ENCODE peak calls at places on chromosomes 4 and X, in five cellular contexts. One of them, this sample, is unnamed.
A peak's percentile ranks its signal among the peaks of the same experiment; 100 is the strongest.

GRCh38 chr4:36187723-36188333 is 56.5 kb downstream of the ARAP2 start:
- DNase-seq in fibroblast of lung: peak; percentile 38
- DNase-seq in GM23248: peak; percentile 17
- DNase-seq in K562: no peak
- DNase-seq in HCT116: peak; percentile 3
- DNase-seq in this sample: peak; percentile 47

GRCh38 chrX:149060921-149061320 is 444.2 kb downstream of the IDS start:
- DNase-seq in fibroblast of lung: peak; percentile 88
- DNase-seq in K562: no peak
- DNase-seq in HCT116: no peak
- DNase-seq in GM23248: peak; percentile 57
- DNase-seq in this sample: no peak

GRCh38 chrX:32877592-32877991 is 333.8 kb downstream of the DMD start:
- DNase-seq in K562: no peak
- DNase-seq in fibroblast of lung: no peak
- DNase-seq in HCT116: no peak
- DNase-seq in GM23248: no peak
- DNase-seq in this sample: peak; percentile 1

GRCh38 chrX:150223176-150224015 is 139.7 kb upstream of the MAMLD1 start:
- DNase-seq in HCT116: no peak
- DNase-seq in K562: no peak
- DNase-seq in GM23248: no peak
- DNase-seq in fibroblast of lung: no peak
- DNase-seq in this sample: no peak

GRCh38 chrX:103793541-103793932 is 16.9 kb downstream of the PLP1 start:
- DNase-seq in GM23248: peak; percentile 20
- DNase-seq in HCT116: no peak
- DNase-seq in fibroblast of lung: peak; percentile 15
- DNase-seq in K562: no peak
- DNase-seq in this sample: no peak

GRCh38 chr4:16082424-16083216 is 1.2 kb downstream of the PROM1 start:
- DNase-seq in GM23248: peak; percentile 25
- DNase-seq in HCT116: no peak
- DNase-seq in fibroblast of lung: peak; percentile 46
- DNase-seq in K562: no peak
- DNase-seq in this sample: no peak

GRCh38 chrX:39242187-39242586 is 440.9 kb downstream of the MID1IP1 start:
- DNase-seq in GM23248: peak; percentile 21
- DNase-seq in K562: peak; percentile 56
- DNase-seq in fibroblast of lung: peak; percentile 2
- DNase-seq in HCT116: peak; percentile 12
- DNase-seq in this sample: peak; percentile 59

GRCh38 chr4:139015269-139015947 is at the start of gene NOCT:
- DNase-seq in fibroblast of lung: peak; percentile 92
- DNase-seq in K562: peak; percentile 92
- DNase-seq in GM23248: peak; percentile 98
- DNase-seq in HCT116: peak; percentile 82
- DNase-seq in this sample: peak; percentile 84

GRCh38 chr4:182448281-182449151 is 205.3 kb downstream of the TENM3 start:
- DNase-seq in K562: peak; percentile 66
- DNase-seq in fibroblast of lung: peak; percentile 96
- DNase-seq in GM23248: peak; percentile 90
- DNase-seq in HCT116: peak; percentile 59
- DNase-seq in this sample: peak; percentile 82

GRCh38 chr4:8614365-8615193 is 22.0 kb downstream of the CPZ start:
- DNase-seq in fibroblast of lung: no peak
- DNase-seq in HCT116: no peak
- DNase-seq in K562: no peak
- DNase-seq in GM23248: no peak
- DNase-seq in this sample: no peak

GRCh38 chr4:154529737-154530136 is 20.5 kb downstream of the PLRG1 start:
- DNase-seq in K562: no peak
- DNase-seq in HCT116: no peak
- DNase-seq in GM23248: no peak
- DNase-seq in fibroblast of lung: peak; percentile 45
- DNase-seq in this sample: no peak

GRCh38 chr4:94406668-94407437 is 44.9 kb upstream of the PDLIM5 start:
- DNase-seq in GM23248: peak; percentile 84
- DNase-seq in K562: peak; percentile 88
- DNase-seq in fibroblast of lung: peak; percentile 78
- DNase-seq in HCT116: peak; percentile 73
- DNase-seq in this sample: peak; percentile 85

GRCh38 chr4:147586637-147587036 is 30.6 kb upstream of the TMEM184C start:
- DNase-seq in GM23248: no peak
- DNase-seq in K562: no peak
- DNase-seq in HCT116: no peak
- DNase-seq in fibroblast of lung: no peak
- DNase-seq in this sample: no peak

GRCh38 chrX:154352012-154352401 is 22.4 kb downstream of the FLNA start:
- DNase-seq in K562: no peak
- DNase-seq in fibroblast of lung: no peak
- DNase-seq in HCT116: no peak
- DNase-seq in GM23248: no peak
- DNase-seq in this sample: no peak

GRCh38 chr4:1567519-1567807 is 116.7 kb downstream of the FAM53A start:
- DNase-seq in fibroblast of lung: no peak
- DNase-seq in GM23248: no peak
- DNase-seq in K562: no peak
- DNase-seq in HCT116: no peak
- DNase-seq in this sample: no peak

GRCh38 chrX:45843518-45843917 is 642.8 kb upstream of the DIPK2B start:
- DNase-seq in GM23248: peak; percentile 16
- DNase-seq in HCT116: no peak
- DNase-seq in K562: no peak
- DNase-seq in fibroblast of lung: no peak
- DNase-seq in this sample: peak; percentile 45

GRCh38 chrX:9368262-9368661 is 96.6 kb upstream of the TBL1X start:
- DNase-seq in fibroblast of lung: no peak
- DNase-seq in HCT116: no peak
- DNase-seq in K562: no peak
- DNase-seq in GM23248: no peak
- DNase-seq in this sample: no peak

GRCh38 chr4:113686950-113687718 is 74.4 kb downstream of the CAMK2D start:
- DNase-seq in K562: no peak
- DNase-seq in GM23248: peak; percentile 17
- DNase-seq in HCT116: no peak
- DNase-seq in fibroblast of lung: peak; percentile 88
- DNase-seq in this sample: no peak

GRCh38 chrX:1667566-1667965 is 52.7 kb downstream of the ASMT start:
- DNase-seq in HCT116: no peak
- DNase-seq in GM23248: no peak
- DNase-seq in fibroblast of lung: no peak
- DNase-seq in K562: no peak
- DNase-seq in this sample: no peak

GRCh38 chrX:134671207-134671750 is 13.0 kb upstream of the PLAC1 start:
- DNase-seq in HCT116: no peak
- DNase-seq in GM23248: no peak
- DNase-seq in K562: no peak
- DNase-seq in fibroblast of lung: peak; percentile 35
- DNase-seq in this sample: peak; percentile 55

GRCh38 chr4:17173300-17173699 is 274.9 kb upstream of the LDB2 start:
- DNase-seq in GM23248: no peak
- DNase-seq in HCT116: no peak
- DNase-seq in K562: peak; percentile 8
- DNase-seq in fibroblast of lung: no peak
- DNase-seq in this sample: no peak

GRCh38 chrX:129842510-129843208 is 1.0 kb downstream of the ZDHHC9 start:
- DNase-seq in GM23248: peak; percentile 72
- DNase-seq in K562: peak; percentile 23
- DNase-seq in fibroblast of lung: peak; percentile 55
- DNase-seq in HCT116: no peak
- DNase-seq in this sample: peak; percentile 55

GRCh38 chrX:110081740-110082139 is 78.8 kb downstream of the TMEM164 start:
- DNase-seq in GM23248: no peak
- DNase-seq in HCT116: no peak
- DNase-seq in fibroblast of lung: peak; percentile 61
- DNase-seq in K562: no peak
- DNase-seq in this sample: peak; percentile 3

GRCh38 chr4:26173619-26174018 is 147.2 kb upstream of the RBPJ start:
- DNase-seq in K562: no peak
- DNase-seq in fibroblast of lung: peak; percentile 72
- DNase-seq in GM23248: no peak
- DNase-seq in HCT116: no peak
- DNase-seq in this sample: no peak

GRCh38 chr4:39502034-39502658 is 25.1 kb downstream of the UGDH start:
- DNase-seq in HCT116: no peak
- DNase-seq in fibroblast of lung: peak; percentile 88
- DNase-seq in GM23248: peak; percentile 92
- DNase-seq in K562: no peak
- DNase-seq in this sample: peak; percentile 49

GRCh38 chrX:114905251-114905650 is 112.2 kb downstream of the IL13RA2 start:
- DNase-seq in fibroblast of lung: no peak
- DNase-seq in K562: no peak
- DNase-seq in GM23248: no peak
- DNase-seq in HCT116: no peak
- DNase-seq in this sample: peak; percentile 29

GRCh38 chrX:13077168-13077567 is 32.7 kb upstream of the FAM9C start:
- DNase-seq in HCT116: no peak
- DNase-seq in K562: no peak
- DNase-seq in GM23248: peak; percentile 63
- DNase-seq in fibroblast of lung: peak; percentile 37
- DNase-seq in this sample: peak; percentile 56

GRCh38 chrX:115972717-115973116 is 197.8 kb upstream of the AGTR2 start:
- DNase-seq in K562: no peak
- DNase-seq in fibroblast of lung: peak; percentile 12
- DNase-seq in HCT116: no peak
- DNase-seq in GM23248: peak; percentile 50
- DNase-seq in this sample: no peak

GRCh38 chrX:9515973-9516538 is 51.2 kb downstream of the TBL1X start:
- DNase-seq in GM23248: no peak
- DNase-seq in fibroblast of lung: no peak
- DNase-seq in K562: peak; percentile 88
- DNase-seq in HCT116: no peak
- DNase-seq in this sample: no peak

GRCh38 chrX:9832811-9833210 is 46.6 kb downstream of the SHROOM2 start:
- DNase-seq in fibroblast of lung: no peak
- DNase-seq in GM23248: no peak
- DNase-seq in K562: no peak
- DNase-seq in HCT116: no peak
- DNase-seq in this sample: no peak

GRCh38 chr4:2867758-2868491 is 24.3 kb downstream of the ADD1 start:
- DNase-seq in fibroblast of lung: peak; percentile 34
- DNase-seq in GM23248: peak; percentile 54
- DNase-seq in HCT116: no peak
- DNase-seq in K562: peak; percentile 86
- DNase-seq in this sample: no peak

DNA sequence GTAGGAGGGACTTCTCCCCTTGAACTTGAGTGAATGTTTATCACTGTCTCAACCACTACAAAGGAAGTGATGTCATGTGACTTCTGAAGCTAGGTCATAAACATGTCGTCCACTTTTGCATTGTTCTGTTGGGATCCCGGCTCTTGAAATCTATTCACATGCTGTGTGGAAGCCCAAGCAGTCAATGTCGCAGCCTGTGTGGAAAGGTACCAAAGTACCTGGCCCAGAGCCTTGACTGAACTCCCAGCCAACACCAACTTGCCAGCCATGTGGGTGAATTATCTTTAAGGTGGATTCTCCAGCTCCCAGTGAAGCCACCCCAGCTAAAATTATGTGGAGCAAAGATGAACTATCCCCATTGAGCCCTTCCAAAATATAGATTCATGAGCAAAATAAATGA is 85.0 kb upstream of the USP38 start:
- DNase-seq in K562: no peak
- DNase-seq in GM23248: no peak
- DNase-seq in fibroblast of lung: no peak
- DNase-seq in HCT116: no peak
- DNase-seq in this sample: no peak
- TF ChIP-seq EZH2 in K562: no peak
- TF ChIP-seq EZH2 in GM23248: no peak
- TF ChIP-seq EZH2 in fibroblast of lung: no peak
- TF ChIP-seq EZH2 in HCT116: no peak
- TF ChIP-seq EZH2 in this sample: no peak

DNA sequence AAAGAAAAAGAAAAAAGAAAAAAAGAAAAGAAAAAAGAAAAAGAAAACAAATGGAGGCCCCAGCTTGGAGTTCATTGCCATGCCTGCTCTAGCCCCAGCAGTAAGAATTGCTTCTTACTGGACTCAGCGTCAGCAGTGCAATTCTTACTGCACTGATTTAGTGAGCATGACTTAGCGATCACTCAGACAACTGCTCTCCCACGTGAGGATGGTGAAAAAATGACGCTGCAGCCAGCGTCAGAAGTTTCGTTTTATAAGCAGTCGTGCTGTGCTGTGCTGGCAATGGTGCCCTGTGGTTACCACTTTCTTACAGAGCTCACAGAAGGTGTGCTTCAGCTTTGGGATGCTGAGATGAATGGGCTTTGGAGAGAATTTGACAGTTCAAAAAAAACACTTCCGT is 68.3 kb upstream of the DDX3X start:
- DNase-seq in fibroblast of lung: peak; percentile 73
- DNase-seq in HCT116: no peak
- DNase-seq in K562: peak; percentile 18
- DNase-seq in GM23248: peak; percentile 89
- DNase-seq in this sample: no peak
- H3K9ac ChIP-seq in fibroblast of lung: peak overlapping the region; percentile 23
- H3K9ac ChIP-seq in HCT116: no peak overlapping the region
- H3K9ac ChIP-seq in K562: no peak overlapping the region
- H3K9ac ChIP-seq in GM23248: peak overlapping the region; percentile 82
- H3K9ac ChIP-seq in this sample: no peak overlapping the region

DNA sequence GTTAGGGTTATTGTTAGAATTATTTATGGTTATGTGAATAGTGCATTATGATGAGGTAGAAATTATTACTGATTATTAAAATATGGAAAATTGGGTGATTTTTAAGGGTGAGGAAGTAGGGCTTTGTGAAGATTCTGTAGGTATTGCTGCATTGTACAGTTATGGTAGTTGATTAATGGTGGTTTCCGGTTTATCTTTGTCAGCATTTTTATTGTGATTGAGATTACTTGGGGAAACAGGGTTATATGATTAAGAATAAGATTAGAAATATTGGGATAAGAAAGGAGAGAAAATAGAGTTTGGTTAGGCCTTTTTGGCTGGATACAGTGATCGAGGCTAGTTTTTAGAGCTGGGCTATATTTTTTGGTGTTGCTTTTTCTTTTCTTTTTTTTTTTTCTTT is 8.6 kb upstream of the IGBP1 start:
- DNase-seq in HCT116: no peak
- DNase-seq in K562: no peak
- DNase-seq in GM23248: no peak
- DNase-seq in fibroblast of lung: no peak
- DNase-seq in this sample: no peak
- TF ChIP-seq EZH2 in HCT116: no peak
- TF ChIP-seq EZH2 in K562: no peak
- TF ChIP-seq EZH2 in GM23248: no peak
- TF ChIP-seq EZH2 in fibroblast of lung: no peak
- TF ChIP-seq EZH2 in this sample: no peak

DNA sequence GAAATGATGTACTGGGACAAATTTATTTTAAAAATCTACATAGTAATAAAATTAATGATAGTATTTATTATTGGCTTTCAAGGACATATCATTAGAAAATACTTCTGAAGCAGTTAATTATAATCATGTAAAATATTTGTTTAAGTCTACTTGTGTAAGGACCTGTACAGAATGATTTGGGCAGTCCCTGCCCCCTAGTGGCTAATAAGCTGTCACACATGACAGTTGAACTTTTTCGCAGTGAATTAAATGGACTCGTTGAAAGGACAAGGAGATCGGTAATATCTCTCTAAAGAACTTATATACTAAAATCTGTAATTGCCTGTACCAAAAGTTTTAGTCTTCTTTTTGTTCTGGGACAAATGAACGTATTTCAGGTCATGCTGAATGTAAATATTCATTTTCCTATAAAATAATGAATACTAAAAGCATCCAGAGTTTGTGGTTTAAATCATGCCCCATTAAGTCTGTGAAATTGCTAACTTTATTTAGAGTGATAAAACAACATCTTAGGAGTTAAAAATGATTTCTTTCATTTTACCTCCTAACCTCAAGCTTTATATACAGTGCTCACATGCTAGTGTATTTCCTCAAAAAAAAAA is 13.6 kb downstream of the EXOC1 start:
- DNase-seq in HCT116: peak; percentile 51
- DNase-seq in GM23248: peak; percentile 80
- DNase-seq in K562: peak; percentile 75
- DNase-seq in fibroblast of lung: peak; percentile 73
- DNase-seq in this sample: peak; percentile 79
- H3K9ac ChIP-seq in HCT116: no peak overlapping the region
- H3K9ac ChIP-seq in GM23248: peak overlapping the region; percentile 22
- H3K9ac ChIP-seq in K562: no peak overlapping the region
- H3K9ac ChIP-seq in fibroblast of lung: no peak overlapping the region
- H3K9ac ChIP-seq in this sample: no peak overlapping the region

This sample was measured in PC-3.